ENCODE peak calls at places on chromosomes 11 and 22, in four cellular contexts. G is K562, V is A549, A is HepG2. T is an unnamed sample.

GRCh38 chr11:67651976-67652895 is 1.7 kb upstream of the ACY3 start:
- DNase-seq in G (no peak), V (no peak), A (no peak), T (no peak)

GRCh38 chr22:39518996-39519680 is 1.2 kb upstream of the ATF4 start:
- DNase-seq in V (peak), G (peak), A (no peak), T (no peak)

GRCh38 chr22:20956258-20957117 is 10.6 kb upstream of the AIFM3 start:
- DNase-seq in A (peak), G (no peak), V (peak), T (no peak)

GRCh38 chr11:135069884-135070283 is 657.8 kb upstream of the B3GAT1 start:
- DNase-seq in V (no peak), G (no peak), A (no peak), T (no peak)

GRCh38 chr11:28123151-28123571 is 15.0 kb downstream of the METTL15 start:
- DNase-seq in A (peak), V (no peak), G (no peak), T (no peak)

GRCh38 chr11:72705442-72706365 is 31.5 kb upstream of the PDE2A start:
- DNase-seq in V (no peak), G (no peak), A (no peak), T (no peak)

GRCh38 chr11:118996926-118997626 is 862 bp upstream of the CENATAC start:
- DNase-seq in V (peak), G (peak), A (peak), T (peak)

GRCh38 chr22:19878461-19879247 is 24.0 kb upstream of the GNB1L start:
- DNase-seq in A (no peak), G (no peak), V (no peak), T (no peak)

GRCh38 chr11:65928667-65929066 is 9.4 kb downstream of the DRAP1 start:
- DNase-seq in G (peak), A (no peak), V (no peak), T (no peak)

GRCh38 chr11:61855939-61856730 is 28.0 kb downstream of the FADS2 start:
- DNase-seq in G (no peak), V (no peak), A (no peak), T (no peak)

GRCh38 chr11:94142308-94143277 is 14.0 kb downstream of the PANX1 start:
- DNase-seq in G (peak), A (peak), V (no peak), T (no peak)

GRCh38 chr11:115132829-115133228 is 371.4 kb downstream of the CADM1 start:
- DNase-seq in V (peak), A (peak), G (peak), T (no peak)

GRCh38 chr11:44120169-44120568 is 24.7 kb downstream of the EXT2 start:
- DNase-seq in A (no peak), V (peak), G (no peak), T (no peak)

GRCh38 chr11:16191212-16191851 is 165.0 kb downstream of the SOX6 start:
- DNase-seq in A (peak), V (no peak), G (peak), T (no peak)

GRCh38 chr11:2890466-2891241 is 5.1 kb upstream of the CDKN1C start:
- DNase-seq in V (no peak), A (no peak), G (peak), T (no peak)

GRCh38 chr11:2797181-2797711 is 88.3 kb downstream of the CDKN1C start:
- DNase-seq in A (no peak), V (no peak), G (no peak), T (no peak)

GRCh38 chr11:125258626-125259025 is 94.1 kb downstream of the PKNOX2 start:
- DNase-seq in V (no peak), G (no peak), A (no peak), T (no peak)

GRCh38 chr22:20531404-20532181 is 24.2 kb downstream of the MED15 start:
- DNase-seq in G (no peak), V (peak), A (peak), T (no peak)

GRCh38 chr11:108614086-108614485 is 20.5 kb upstream of the EXPH5 start:
- DNase-seq in G (no peak), V (no peak), A (no peak), T (no peak)

GRCh38 chr11:45182902-45183301 is 36.5 kb downstream of the PRDM11 start:
- DNase-seq in A (no peak), V (peak), G (peak), T (no peak)

GRCh38 chr22:43151251-43152000 is at the start of gene TSPO:
- DNase-seq in A (no peak), G (peak), V (peak), T (no peak)

GRCh38 chr22:41697126-41697775 is 2.1 kb upstream of the MEI1 start:
- DNase-seq in V (peak), G (peak), A (peak), T (peak)

GRCh38 chr11:13955971-13956421 is 6.5 kb upstream of the SPON1 start:
- DNase-seq in V (no peak), A (peak), G (peak), T (no peak)

GRCh38 chr11:27995082-27995481 is 112.9 kb downstream of the KIF18A start:
- DNase-seq in V (no peak), G (no peak), A (no peak), T (no peak)

GRCh38 chr11:110432713-110433392 is 3.1 kb downstream of the FDX1 start:
- DNase-seq in V (no peak), A (no peak), G (no peak), T (no peak)

GRCh38 chr11:110431212-110432073 is 1.7 kb downstream of the FDX1 start:
- DNase-seq in A (no peak), G (no peak), V (no peak), T (no peak)

GRCh38 chr11:110428956-110429613 is 663 bp upstream of the FDX1 start:
- DNase-seq in A (no peak), V (no peak), G (no peak), T (no peak)

GRCh38 chr11:110429614-110430266 is at the start of gene FDX1:
- DNase-seq in A (peak), V (peak), G (peak), T (peak)

GRCh38 chr11:110430267-110431211 is 791 bp downstream of the FDX1 start:
- DNase-seq in G (no peak), A (peak), V (no peak), T (peak)
- TF ChIP-seq RAD21 in G (no peak), A (peak), V (no peak), T (no peak)

DNA sequence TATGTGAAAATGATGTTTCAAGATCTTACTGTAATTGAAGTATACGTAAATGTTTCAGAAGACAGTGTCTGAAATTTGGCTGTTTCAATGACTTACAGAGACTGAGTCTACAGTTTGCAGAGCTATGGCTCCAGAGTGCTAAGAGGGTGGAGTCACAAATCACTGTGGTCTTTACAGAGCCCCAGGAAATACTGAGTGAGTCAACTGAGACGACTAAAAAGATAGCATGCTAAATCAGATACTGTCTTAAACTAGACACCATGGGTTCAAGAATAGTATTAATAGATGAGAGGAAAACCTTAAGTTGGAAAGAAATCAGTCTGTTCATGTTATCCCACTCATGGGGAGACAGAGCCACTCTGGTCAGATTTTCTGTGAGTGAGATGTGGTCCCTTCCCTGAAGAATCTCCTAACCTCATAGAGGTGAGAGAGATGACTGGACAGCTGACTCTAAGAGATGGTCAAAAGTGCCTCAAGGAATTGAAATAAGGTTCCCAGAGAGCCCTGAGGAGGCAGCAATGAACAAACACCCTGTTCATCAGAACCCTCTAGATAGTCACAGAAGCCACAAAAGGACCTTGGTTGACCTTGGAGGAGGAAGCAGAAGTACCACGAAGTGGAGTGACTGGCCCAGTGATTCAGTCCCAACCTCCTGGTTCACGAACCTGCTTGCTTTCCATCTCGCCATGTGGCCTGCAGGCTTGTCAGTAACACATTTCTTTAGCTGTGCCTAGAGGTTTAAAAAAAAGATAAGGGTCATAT is 30.2 kb downstream of the C11orf91 start:
- DNase-seq in A (no peak), V (no peak), G (no peak), T (no peak)
- TF ChIP-seq MYC in A (no peak), V (no peak), G (no peak), T (no peak)

GRCh38 chr22:24810043-24810749 is 4.2 kb downstream of the SGSM1 start:
- DNase-seq in V (no peak), A (no peak), G (no peak), T (no peak)
- TF ChIP-seq RAD21 in V (no peak), A (no peak), G (no peak), T (no peak)

DNA sequence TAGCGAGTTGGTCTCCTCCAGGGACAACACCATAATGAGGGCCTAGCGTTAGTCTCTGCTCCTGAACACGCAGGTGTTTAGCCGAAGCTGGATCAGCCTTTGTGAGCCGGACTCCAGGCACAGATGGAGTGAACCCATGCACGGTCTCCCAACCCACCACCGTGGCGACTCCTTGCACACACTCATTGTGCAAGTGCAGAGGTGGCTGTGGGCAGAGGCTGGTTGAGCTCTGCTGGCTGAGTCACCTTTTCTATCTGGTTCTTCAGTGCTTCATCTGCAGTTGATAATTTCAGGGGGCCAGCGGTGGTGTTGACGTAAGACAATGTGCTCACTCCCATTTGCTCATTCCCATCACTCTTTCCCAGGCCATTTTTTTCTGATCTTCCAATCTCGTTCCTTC is 72.1 kb upstream of the SLC22A12 start:
- DNase-seq in G (no peak), V (no peak), A (no peak), T (no peak)
- TF ChIP-seq MYC in G (no peak), V (no peak), A (no peak), T (no peak)

T was measured in GM12878.